ENCODE peak calls at places on chromosomes 6 and 20, in seven cellular contexts. W is foreskin fibroblast, G is colonic mucosa, N is RWPE1, R is cardiac fibroblast, T is mammary epithelial cell, P is choroid plexus epithelial cell. E is an unnamed sample.

GRCh38 chr20:49768204-49769124 is 44.2 kb upstream of the SLC9A8 start:
- DNase-seq in W (peak; percentile 73), G (peak; percentile 63), N (peak; percentile 95), R (peak; percentile 98), T (peak; percentile 97), P (peak; percentile 97), E (no peak)

GRCh38 chr20:61954276-61955021 is 111.2 kb downstream of the TAF4 start:
- DNase-seq in W (no peak), G (no peak), N (no peak), R (no peak), T (no peak), P (no peak), E (no peak)

GRCh38 chr20:59299961-59300340 is 460 bp upstream of the EDN3 start:
- DNase-seq in W (no peak), G (peak; percentile 82), N (no peak), R (no peak), T (peak; percentile 1), P (no peak), E (no peak)

GRCh38 chr6:108627692-108628565 is 67.2 kb downstream of the FOXO3 start:
- DNase-seq in W (peak; percentile 50), G (no peak), N (no peak), R (peak; percentile 50), T (peak; percentile 37), P (peak; percentile 48), E (no peak)

GRCh38 chr20:15396026-15396425 is 1058.6 kb upstream of the FLRT3 start:
- DNase-seq in W (no peak), G (no peak), N (no peak), R (no peak), T (peak; percentile 54), P (no peak), E (no peak)

GRCh38 chr6:142566628-142567396 is 265.0 kb downstream of the ADGRG6 start:
- DNase-seq in W (peak; percentile 78), G (peak; percentile 54), N (peak; percentile 52), R (peak; percentile 64), T (peak; percentile 52), P (peak; percentile 74), E (no peak)

GRCh38 chr20:53706511-53707031 is 112.9 kb upstream of the ZNF217 start:
- DNase-seq in W (peak; percentile 47), G (no peak), N (no peak), R (peak; percentile 71), T (no peak), P (peak; percentile 58), E (no peak)

GRCh38 chr6:5359413-5359812 is 98.1 kb downstream of the FARS2 start:
- DNase-seq in W (no peak), G (no peak), N (no peak), R (no peak), T (no peak), P (no peak), E (no peak)

GRCh38 chr6:16344756-16345155 is 106.4 kb downstream of the GMPR start:
- DNase-seq in W (peak; percentile 49), G (no peak), N (no peak), R (peak; percentile 62), T (no peak), P (peak; percentile 93), E (no peak)

GRCh38 chr20:63495771-63496403 is 3.0 kb downstream of the EEF1A2 start:
- DNase-seq in W (peak; percentile 76), G (peak; percentile 68), N (peak; percentile 84), R (peak; percentile 45), T (peak; percentile 35), P (peak; percentile 44), E (peak; percentile 72)

GRCh38 chr6:75275067-75275466 is 9.5 kb downstream of the TMEM30A start:
- DNase-seq in W (peak; percentile 85), G (no peak), N (peak; percentile 57), R (peak; percentile 24), T (peak; percentile 79), P (peak; percentile 76), E (no peak)

GRCh38 chr6:41636803-41637178 is 1.5 kb upstream of the MDFI start:
- DNase-seq in W (no peak), G (peak; percentile 67), N (peak; percentile 92), R (peak; percentile 36), T (peak; percentile 91), P (no peak), E (no peak)

GRCh38 chr20:24773168-24773567 is 175.9 kb upstream of the CST7 start:
- DNase-seq in W (peak; percentile 6), G (no peak), N (no peak), R (no peak), T (peak; percentile 42), P (no peak), E (no peak)

GRCh38 chr20:16385891-16386290 is 187.4 kb downstream of the KIF16B start:
- DNase-seq in W (no peak), G (no peak), N (no peak), R (no peak), T (no peak), P (no peak), E (no peak)

GRCh38 chr20:4916991-4917881 is 84.1 kb downstream of the SLC23A2 start:
- DNase-seq in W (no peak), G (no peak), N (no peak), R (peak; percentile 47), T (peak; percentile 58), P (peak; percentile 35), E (no peak)

GRCh38 chr6:96470296-96470695 is 51.3 kb upstream of the UFL1 start:
- DNase-seq in W (no peak), G (no peak), N (no peak), R (no peak), T (no peak), P (no peak), E (no peak)

GRCh38 chr6:158766621-158767435 is 52.3 kb downstream of the EZR start:
- DNase-seq in W (no peak), G (no peak), N (no peak), R (no peak), T (no peak), P (no peak), E (no peak)

GRCh38 chr6:66226099-66226498 is 519.1 kb upstream of the EYS start:
- DNase-seq in W (peak; percentile 16), G (no peak), N (peak; percentile 2), R (no peak), T (no peak), P (no peak), E (no peak)

DNA sequence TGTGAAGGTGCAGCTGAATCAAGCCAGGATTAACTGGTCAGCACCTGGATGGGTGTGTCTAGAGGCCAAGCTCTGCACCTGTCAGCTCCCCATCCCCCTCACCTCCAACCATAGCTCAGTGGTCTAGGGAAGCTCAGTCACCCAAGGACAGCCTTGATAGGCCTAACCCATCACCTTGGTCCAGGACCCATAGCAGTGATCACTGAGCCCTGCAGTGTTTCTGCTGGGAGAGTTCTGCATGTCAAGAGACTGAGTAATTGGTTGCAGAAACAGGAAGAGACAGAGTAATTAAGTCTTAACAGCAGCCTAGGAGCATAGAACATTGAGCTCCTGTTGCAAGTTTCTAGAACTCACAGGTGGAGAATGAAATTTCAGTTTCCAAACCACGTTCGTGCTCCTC is 18.7 kb upstream of the RALGAPB start:
- DNase-seq in W (peak; percentile 48), G (no peak), N (no peak), R (no peak), T (no peak), P (no peak), E (no peak)
- TF ChIP-seq CTCF in W (no peak), G (no peak), N (no peak), R (no peak), T (no peak), P (no peak), E (no peak)

DNA sequence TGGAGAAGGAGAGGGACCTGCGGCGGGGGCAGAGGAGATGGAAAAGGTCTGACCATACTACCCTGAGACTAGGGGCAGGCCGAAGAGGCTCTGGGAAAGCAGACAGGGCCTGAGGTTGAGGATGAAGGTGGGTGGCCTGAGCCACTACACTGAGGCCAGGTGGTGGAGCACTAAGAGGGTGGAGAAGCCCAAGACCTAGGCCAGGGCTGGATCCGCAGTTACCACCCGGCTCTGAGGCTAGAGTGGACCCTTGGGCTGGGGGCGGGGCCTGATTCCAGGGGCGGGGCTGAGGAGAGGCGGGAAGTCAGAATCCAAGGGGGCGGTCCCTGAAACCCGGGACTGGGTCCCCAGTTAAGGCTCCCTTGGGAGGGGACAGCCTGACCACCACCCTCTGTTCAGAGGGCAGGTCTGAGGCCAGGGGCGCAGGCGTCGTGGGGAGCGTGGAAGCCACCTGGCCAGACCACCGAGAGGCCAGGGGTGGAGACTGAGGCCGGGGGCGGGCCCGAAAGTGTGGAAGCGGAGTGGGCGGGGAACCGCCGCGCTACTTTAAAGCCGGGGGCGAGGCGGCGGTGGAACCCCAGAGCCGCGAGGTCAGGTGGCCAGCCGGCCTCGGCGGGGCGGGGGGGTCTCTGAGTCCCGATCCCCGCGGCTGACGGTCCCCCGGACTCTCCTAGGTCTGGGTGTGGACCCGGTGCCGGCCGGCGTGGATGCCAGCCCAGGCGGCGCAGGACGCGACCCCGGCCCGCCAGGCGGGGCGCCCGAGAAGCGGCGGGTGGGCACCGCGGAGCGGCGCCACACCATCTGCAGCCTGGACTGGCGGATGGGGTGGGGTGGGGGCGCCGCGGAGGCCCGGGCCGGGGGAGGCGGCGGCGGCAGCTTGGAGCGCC is 8.3 kb downstream of the CCM2L start:
- DNase-seq in W (no peak), G (peak; percentile 85), N (peak; percentile 91), R (no peak), T (peak; percentile 19), P (no peak), E (no peak)
- TF ChIP-seq CTCF in W (no peak), G (no peak), N (no peak), R (no peak), T (no peak), P (no peak), E (no peak)

DNA sequence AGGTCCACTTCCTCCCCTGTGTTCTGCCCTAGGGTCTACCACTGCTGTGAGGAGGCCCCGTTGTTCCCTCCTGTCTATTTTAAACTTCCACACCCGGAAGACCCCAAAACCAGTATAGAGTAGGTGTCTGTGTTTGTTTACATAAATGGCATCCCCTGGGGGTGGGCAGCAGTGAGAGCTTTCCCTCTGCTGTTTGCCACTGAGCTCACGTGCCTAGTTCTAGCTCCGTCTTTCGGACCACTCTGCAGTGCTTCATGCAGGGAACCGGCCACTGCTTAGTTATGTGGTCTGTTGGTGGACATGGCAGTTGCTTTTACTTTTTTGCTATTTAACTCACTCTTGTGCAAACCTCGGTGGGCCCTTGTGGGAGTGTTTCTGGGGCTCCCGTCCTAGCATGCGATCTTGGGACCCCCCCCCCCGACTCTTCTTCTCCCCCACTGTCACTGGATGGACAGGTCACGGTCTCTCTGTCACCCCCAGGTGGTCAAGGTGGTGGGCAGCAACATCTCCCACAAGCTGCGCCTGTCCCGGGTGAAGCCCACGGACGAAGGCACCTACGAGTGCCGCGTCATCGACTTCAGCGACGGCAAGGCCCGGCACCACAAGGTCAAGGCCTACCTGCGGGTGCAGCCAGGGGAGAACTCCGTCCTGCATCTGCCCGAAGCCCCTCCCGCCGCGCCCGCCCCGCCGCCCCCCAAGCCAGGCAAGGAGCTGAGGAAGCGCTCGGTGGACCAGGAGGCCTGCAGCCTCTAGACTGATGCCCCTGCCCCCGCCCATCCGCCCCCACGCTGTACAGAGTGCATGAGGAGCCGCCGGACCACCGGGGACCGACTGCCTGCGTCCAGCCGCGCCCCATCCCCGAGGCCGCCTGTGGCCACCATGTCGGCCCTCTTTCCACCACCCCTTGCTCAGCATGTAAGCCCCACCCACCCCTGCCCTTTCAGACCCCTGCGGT is 40.9 kb downstream of the VSTM2L start:
- DNase-seq in W (no peak), G (peak; percentile 14), N (no peak), R (no peak), T (no peak), P (no peak), E (no peak)
- TF ChIP-seq CTCF in W (no peak), G (no peak), N (no peak), R (no peak), T (no peak), P (peak; percentile 16), E (no peak)

DNA sequence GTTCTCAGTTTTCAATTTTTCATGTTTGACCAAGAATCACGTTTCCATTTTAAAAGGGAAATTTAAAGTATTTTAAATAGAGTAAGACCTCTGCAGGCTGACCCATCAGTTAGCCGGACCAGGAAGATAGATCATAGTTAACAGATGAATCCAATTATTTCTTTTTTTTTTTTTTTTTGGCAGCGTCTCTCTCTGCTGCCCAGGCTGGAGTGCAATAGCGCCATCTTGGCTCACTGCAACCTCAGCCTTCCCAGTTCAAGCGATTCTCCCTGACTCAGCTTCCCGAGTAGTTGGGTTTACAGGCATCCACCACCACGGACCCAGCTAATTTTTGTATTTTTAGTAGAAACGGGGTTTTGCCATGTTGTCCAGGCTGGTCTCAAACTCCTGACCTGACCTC is 256.7 kb upstream of the CNR1 start:
- DNase-seq in W (peak; percentile 19), G (no peak), N (no peak), R (no peak), T (no peak), P (peak; percentile 25), E (no peak)
- TF ChIP-seq CTCF in W (peak; percentile 15), G (no peak), N (no peak), R (no peak), T (peak; percentile 30), P (peak; percentile 38), E (no peak)